ENCODE peak calls at places on chromosome 6, in seven cellular contexts. U is neural crest cell, C is endothelial cell, W is pancreas, X is adrenal gland, E is GM12865, A is spleen. B is an unnamed sample.

GRCh38 chr6:134480593-134480992 is 162.7 kb upstream of the SGK1 start:
- DNase-seq in U (no peak), C (no peak), W (peak; percentile 83), X (no peak), E (no peak), A (no peak), B (peak; percentile 76)

GRCh38 chr6:36657265-36657664 is 21.2 kb upstream of the CDKN1A start:
- DNase-seq in U (no peak), C (no peak), W (no peak), X (no peak), E (no peak), A (no peak), B (no peak)

GRCh38 chr6:31362751-31363150 is 5.8 kb upstream of the HLA-B start:
- DNase-seq in U (no peak), C (no peak), W (no peak), X (no peak), E (no peak), A (no peak), B (no peak)

GRCh38 chr6:111377558-111378120 is 105.4 kb downstream of the REV3L start:
- DNase-seq in U (no peak), C (no peak), W (no peak), X (no peak), E (no peak), A (no peak), B (peak; percentile 26)

GRCh38 chr6:129890701-129891100 is 29.6 kb upstream of the TMEM244 start:
- DNase-seq in U (no peak), C (no peak), W (no peak), X (no peak), E (no peak), A (no peak), B (peak; percentile 9)

GRCh38 chr6:11185204-11185842 is 47.1 kb downstream of the NEDD9 start:
- DNase-seq in U (no peak), C (no peak), W (no peak), X (no peak), E (no peak), A (no peak), B (no peak)

GRCh38 chr6:164911151-164911550 is 398.3 kb downstream of the C6orf118 start:
- DNase-seq in U (no peak), C (no peak), W (no peak), X (no peak), E (no peak), A (no peak), B (no peak)

GRCh38 chr6:157096522-157096921 is 226.8 kb downstream of the TMEM242 start:
- DNase-seq in U (no peak), C (no peak), W (peak; percentile 34), X (no peak), E (no peak), A (no peak), B (no peak)

GRCh38 chr6:21603516-21603952 is 10.0 kb downstream of the SOX4 start:
- DNase-seq in U (no peak), C (no peak), W (no peak), X (no peak), E (peak; percentile 51), A (no peak), B (no peak)

GRCh38 chr6:6751615-6752014 is 163.1 kb downstream of the LY86 start:
- DNase-seq in U (no peak), C (no peak), W (no peak), X (no peak), E (peak; percentile 41), A (no peak), B (no peak)

GRCh38 chr6:35710241-35710847 is 21.6 kb upstream of the FKBP5 start:
- DNase-seq in U (no peak), C (no peak), W (no peak), X (no peak), E (no peak), A (no peak), B (no peak)

GRCh38 chr6:128161263-128161662 is 260.4 kb upstream of the THEMIS start:
- DNase-seq in U (no peak), C (no peak), W (no peak), X (no peak), E (no peak), A (no peak), B (no peak)

GRCh38 chr6:135642912-135643311 is 145.4 kb upstream of the AHI1 start:
- DNase-seq in U (no peak), C (no peak), W (no peak), X (no peak), E (no peak), A (no peak), B (no peak)

GRCh38 chr6:26216015-26216885 is 129.0 kb downstream of the HFE start:
- DNase-seq in U (peak; percentile 71), C (peak; percentile 66), W (peak; percentile 51), X (peak; percentile 86), E (peak; percentile 99), A (peak; percentile 91), B (peak; percentile 100)

GRCh38 chr6:13870185-13870584 is 54.6 kb upstream of the RNF182 start:
- DNase-seq in U (no peak), C (no peak), W (no peak), X (no peak), E (no peak), A (no peak), B (no peak)

GRCh38 chr6:15911753-15912504 is 217.0 kb upstream of the MYLIP start:
- DNase-seq in U (no peak), C (no peak), W (no peak), X (no peak), E (no peak), A (no peak), B (no peak)

GRCh38 chr6:125120054-125120590 is 33.5 kb upstream of the TPD52L1 start:
- DNase-seq in U (no peak), C (no peak), W (no peak), X (no peak), E (no peak), A (no peak), B (peak; percentile 65)

GRCh38 chr6:131368077-131368911 is 204.7 kb upstream of the ARG1 start:
- DNase-seq in U (no peak), C (no peak), W (peak; percentile 69), X (peak; percentile 73), E (peak; percentile 54), A (no peak), B (peak; percentile 72)

GRCh38 chr6:88609973-88610372 is 353.4 kb downstream of the RNGTT start:
- DNase-seq in U (no peak), C (no peak), W (no peak), X (no peak), E (no peak), A (no peak), B (no peak)

GRCh38 chr6:44416103-44416502 is 28.6 kb downstream of the CDC5L start:
- DNase-seq in U (no peak), C (no peak), W (peak; percentile 62), X (peak; percentile 75), E (no peak), A (no peak), B (peak; percentile 41)

GRCh38 chr6:105105094-105105493 is 74.7 kb downstream of the POPDC3 start:
- DNase-seq in U (no peak), C (no peak), W (no peak), X (no peak), E (no peak), A (no peak), B (no peak)

GRCh38 chr6:29764422-29765196 is 41.4 kb downstream of the HLA-F start:
- DNase-seq in U (no peak), C (no peak), W (no peak), X (no peak), E (no peak), A (no peak), B (peak; percentile 61)

GRCh38 chr6:116229287-116229913 is 24.5 kb downstream of the TSPYL4 start:
- DNase-seq in U (peak; percentile 48), C (peak; percentile 82), W (peak; percentile 51), X (peak; percentile 74), E (peak; percentile 29), A (no peak), B (peak; percentile 96)

GRCh38 chr6:97497713-97498331 is 214.8 kb upstream of the MMS22L start:
- DNase-seq in U (peak; percentile 63), C (peak; percentile 70), W (peak; percentile 72), X (peak; percentile 75), E (peak; percentile 76), A (peak; percentile 81), B (peak; percentile 73)
- TF ChIP-seq CTCF in U (peak; percentile 96), C (peak; percentile 90), W (peak; percentile 49), X (peak; percentile 74), E (peak; percentile 90), A (peak; percentile 79), B (peak; percentile 85)

GRCh38 chr6:160137989-160138835 is 16.6 kb downstream of the SLC22A1 start:
- DNase-seq in U (peak; percentile 57), C (peak; percentile 61), W (peak; percentile 80), X (peak; percentile 74), E (peak; percentile 70), A (no peak), B (peak; percentile 80)
- TF ChIP-seq CTCF in U (peak; percentile 89), C (peak; percentile 85), W (peak; percentile 73), X (peak; percentile 74), E (peak; percentile 66), A (peak; percentile 68), B (peak; percentile 76)

GRCh38 chr6:160111812-160112211 is 9.8 kb upstream of the SLC22A1 start:
- DNase-seq in U (no peak), C (no peak), W (no peak), X (no peak), E (no peak), A (no peak), B (no peak)

GRCh38 chr6:160112628-160113294 is 8.9 kb upstream of the SLC22A1 start:
- DNase-seq in U (no peak), C (no peak), W (no peak), X (no peak), E (no peak), A (peak; percentile 41), B (no peak)

GRCh38 chr6:160118620-160119234 is 2.9 kb upstream of the SLC22A1 start:
- DNase-seq in U (no peak), C (no peak), W (no peak), X (no peak), E (no peak), A (peak; percentile 52), B (no peak)

GRCh38 chr6:160116411-160116810 is 5.2 kb upstream of the SLC22A1 start:
- DNase-seq in U (no peak), C (no peak), W (no peak), X (no peak), E (no peak), A (peak; percentile 57), B (no peak)

GRCh38 chr6:160115421-160115820 is 6.2 kb upstream of the SLC22A1 start:
- DNase-seq in U (no peak), C (no peak), W (no peak), X (no peak), E (no peak), A (peak; percentile 49), B (no peak)
- TF ChIP-seq CTCF in U (no peak), C (no peak), W (no peak), X (no peak), E (no peak), A (no peak), B (no peak)

DNA sequence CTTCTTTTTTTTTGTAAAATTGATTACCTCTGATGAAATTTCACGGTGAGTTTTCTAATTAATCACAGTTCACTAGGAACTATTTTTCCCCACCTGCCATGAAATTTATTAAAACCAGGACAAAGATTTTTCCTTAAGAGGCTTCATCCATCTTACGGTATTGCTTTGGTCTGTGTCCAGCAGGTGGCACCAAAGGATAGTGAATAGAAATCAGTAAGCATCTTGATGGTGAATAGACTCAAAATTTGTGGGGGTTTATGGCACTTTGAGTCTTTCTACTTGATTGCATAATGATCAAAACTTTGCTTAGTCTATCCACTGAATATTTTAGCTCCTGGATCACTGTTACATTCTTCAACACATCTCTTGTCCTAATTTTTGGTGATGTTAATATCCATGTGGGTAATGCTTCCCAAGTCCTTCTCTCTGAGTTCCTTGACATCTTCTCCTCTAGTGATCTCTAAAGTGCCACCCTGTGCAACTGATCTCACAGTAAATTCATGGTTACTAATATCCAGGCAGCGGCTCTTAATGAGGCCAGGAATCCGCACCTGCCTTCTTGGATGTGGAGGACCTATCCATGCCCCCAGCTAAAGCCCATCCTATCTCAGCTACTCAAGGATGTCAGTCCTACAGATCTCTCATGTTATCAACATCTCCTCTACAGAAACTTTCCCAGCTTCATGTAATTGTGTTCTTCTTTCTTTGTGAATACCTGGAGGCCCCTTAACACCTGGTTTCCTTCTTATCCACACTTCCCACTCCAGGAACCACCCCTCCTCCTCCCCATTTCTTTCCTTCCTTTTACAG is 54.5 kb downstream of the STMND1 start:
- DNase-seq in U (peak; percentile 74), C (peak; percentile 71), W (peak; percentile 70), X (peak; percentile 72), E (peak; percentile 77), A (no peak), B (peak; percentile 92)
- TF ChIP-seq CTCF in U (peak; percentile 93), C (peak; percentile 84), W (peak; percentile 44), X (peak; percentile 81), E (peak; percentile 67), A (peak; percentile 83), B (peak; percentile 71)

B was measured in fibroblast of the aortic adventitia.